ENCODE peak calls at places on chromosomes 16 and 17, in six cellular contexts. B, O, Z, K, C and L are unnamed samples.

GRCh38 chr16:23424292-23424958 is 28.6 kb downstream of the COG7 start:
- DNase-seq in B (no peak), O (no peak), Z (no peak), K (peak), C (no peak), L (peak)

GRCh38 chr17:70369296-70369855 is 200.0 kb downstream of the KCNJ2 start:
- DNase-seq in B (no peak), O (no peak), Z (no peak), K (peak), C (no peak), L (no peak)

GRCh38 chr16:84419730-84420129 is 51.4 kb downstream of the ATP2C2 start:
- DNase-seq in B (no peak), O (no peak), Z (no peak), K (no peak), C (no peak), L (no peak)

GRCh38 chr16:53022374-53022773 is 30.3 kb downstream of the CHD9NB start:
- DNase-seq in B (no peak), O (peak), Z (no peak), K (peak), C (no peak), L (no peak)

GRCh38 chr16:15900357-15900756 is 12.0 kb upstream of the CEP20 start:
- DNase-seq in B (no peak), O (no peak), Z (no peak), K (no peak), C (no peak), L (no peak)

GRCh38 chr17:2704890-2705248 is 6.7 kb downstream of the CLUH start:
- DNase-seq in B (no peak), O (no peak), Z (no peak), K (no peak), C (no peak), L (no peak)

GRCh38 chr16:9107025-9107970 is 15.9 kb downstream of the HAPSTR1 start:
- DNase-seq in B (no peak), O (no peak), Z (no peak), K (no peak), C (no peak), L (no peak)

GRCh38 chr17:11730747-11731146 is 132.5 kb downstream of the DNAH9 start:
- DNase-seq in B (no peak), O (no peak), Z (no peak), K (no peak), C (no peak), L (no peak)

GRCh38 chr17:8221663-8222379 is 11.4 kb upstream of the AURKB start:
- DNase-seq in B (peak), O (peak), Z (peak), K (peak), C (peak), L (no peak)

GRCh38 chr17:7124923-7125322 is 10.3 kb upstream of the ASGR2 start:
- DNase-seq in B (no peak), O (no peak), Z (no peak), K (no peak), C (no peak), L (no peak)

GRCh38 chr17:8503807-8504206 is 68.1 kb downstream of the NDEL1 start:
- DNase-seq in B (no peak), O (no peak), Z (no peak), K (no peak), C (no peak), L (no peak)

GRCh38 chr17:73588291-73589095 is 55.8 kb downstream of the SDK2 start:
- DNase-seq in B (no peak), O (no peak), Z (no peak), K (no peak), C (no peak), L (no peak)

GRCh38 chr17:76547183-76547641 is 7.4 kb downstream of the PRCD start:
- DNase-seq in B (no peak), O (peak), Z (peak), K (peak), C (peak), L (no peak)

GRCh38 chr17:4220655-4221054 is 43.1 kb downstream of the ANKFY1 start:
- DNase-seq in B (no peak), O (no peak), Z (no peak), K (no peak), C (no peak), L (no peak)

GRCh38 chr17:17884281-17885028 is 47.7 kb upstream of the SREBF1 start:
- DNase-seq in B (no peak), O (no peak), Z (no peak), K (no peak), C (no peak), L (no peak)

GRCh38 chr16:89022051-89022836 is 45.2 kb upstream of the CBFA2T3 start:
- DNase-seq in B (no peak), O (no peak), Z (no peak), K (no peak), C (no peak), L (no peak)

GRCh38 chr17:75645501-75645888 is 12.3 kb downstream of the SMIM5 start:
- DNase-seq in B (no peak), O (no peak), Z (no peak), K (peak), C (no peak), L (peak)

GRCh38 chr17:1001640-1002411 is 4.9 kb downstream of the TIMM22 start:
- DNase-seq in B (no peak), O (no peak), Z (no peak), K (no peak), C (no peak), L (no peak)

GRCh38 chr17:71398706-71399620 is 721.9 kb upstream of the SOX9 start:
- DNase-seq in B (no peak), O (no peak), Z (no peak), K (no peak), C (no peak), L (no peak)

GRCh38 chr17:64326420-64327054 is 63.5 kb upstream of the TEX2 start:
- DNase-seq in B (no peak), O (peak), Z (no peak), K (peak), C (peak), L (no peak)

GRCh38 chr16:4777339-4778049 is 10.5 kb upstream of the ZNF500 start:
- DNase-seq in B (no peak), O (no peak), Z (no peak), K (no peak), C (no peak), L (no peak)

GRCh38 chr17:17321356-17322025 is 18.3 kb downstream of the NT5M start:
- DNase-seq in B (no peak), O (no peak), Z (no peak), K (no peak), C (no peak), L (no peak)

GRCh38 chr16:79171504-79172240 is 428.9 kb downstream of the MAF start:
- DNase-seq in B (no peak), O (no peak), Z (no peak), K (no peak), C (no peak), L (no peak)

GRCh38 chr16:3004781-3005284 is 7.9 kb upstream of the CLDN9 start:
- DNase-seq in B (no peak), O (peak), Z (no peak), K (peak), C (no peak), L (no peak)

GRCh38 chr17:29111816-29112499 is 68.2 kb downstream of the MYO18A start:
- DNase-seq in B (no peak), O (peak), Z (peak), K (peak), C (peak), L (peak)

GRCh38 chr17:47895856-47896671 is at the start of gene SP2:
- DNase-seq in B (peak), O (peak), Z (peak), K (peak), C (peak), L (peak)

GRCh38 chr17:66984730-66985129 is 20.2 kb downstream of the CACNG4 start:
- DNase-seq in B (no peak), O (no peak), Z (no peak), K (no peak), C (no peak), L (no peak)

GRCh38 chr17:28667870-28668269 is 5.9 kb downstream of the SUPT6H start:
- DNase-seq in B (no peak), O (no peak), Z (no peak), K (no peak), C (no peak), L (no peak)

GRCh38 chr16:30104492-30104891 is 8.5 kb upstream of the YPEL3 start:
- DNase-seq in B (no peak), O (no peak), Z (no peak), K (peak), C (no peak), L (no peak)

GRCh38 chr17:45812102-45812501 is 28.0 kb downstream of the CRHR1 start:
- DNase-seq in B (no peak), O (no peak), Z (no peak), K (peak), C (no peak), L (no peak)

GRCh38 chr17:13099906-13100305 is 82.1 kb upstream of the ELAC2 start:
- DNase-seq in B (no peak), O (no peak), Z (no peak), K (no peak), C (no peak), L (no peak)

GRCh38 chr16:65392831-65393565 is 271.1 kb upstream of the CDH11 start:
- DNase-seq in B (no peak), O (no peak), Z (no peak), K (peak), C (no peak), L (no peak)

GRCh38 chr17:27546624-27547300 is 84.2 kb upstream of the LGALS9 start:
- DNase-seq in B (peak), O (no peak), Z (no peak), K (no peak), C (no peak), L (no peak)

GRCh38 chr17:76512366-76513305 is 11.4 kb upstream of the RHBDF2 start:
- DNase-seq in B (no peak), O (no peak), Z (no peak), K (no peak), C (no peak), L (no peak)

GRCh38 chr16:9557266-9557665 is 465.8 kb downstream of the HAPSTR1 start:
- DNase-seq in B (peak), O (no peak), Z (no peak), K (no peak), C (no peak), L (no peak)

GRCh38 chr16:83939266-83939856 is 13.7 kb upstream of the OSGIN1 start:
- DNase-seq in B (no peak), O (peak), Z (no peak), K (no peak), C (no peak), L (no peak)

GRCh38 chr17:21008992-21009671 is 33.7 kb downstream of the USP22 start:
- DNase-seq in B (no peak), O (no peak), Z (no peak), K (no peak), C (no peak), L (no peak)
- H3K27ac ChIP-seq in B (no peak), O (no peak), Z (no peak), K (no peak), C (no peak), L (no peak)

GRCh38 chr17:82023447-82024241 is 539 bp downstream of the LRRC45 start:
- DNase-seq in B (no peak), O (peak), Z (no peak), K (no peak), C (no peak), L (no peak)
- H3K27ac ChIP-seq in B (peak), O (peak), Z (no peak), K (no peak), C (no peak), L (no peak)

GRCh38 chr17:40516581-40517285 is 15.3 kb upstream of the TNS4 start:
- DNase-seq in B (peak), O (peak), Z (peak), K (peak), C (no peak), L (no peak)
- H3K27ac ChIP-seq in B (peak), O (no peak), Z (no peak), K (peak), C (no peak), L (peak)

DNA sequence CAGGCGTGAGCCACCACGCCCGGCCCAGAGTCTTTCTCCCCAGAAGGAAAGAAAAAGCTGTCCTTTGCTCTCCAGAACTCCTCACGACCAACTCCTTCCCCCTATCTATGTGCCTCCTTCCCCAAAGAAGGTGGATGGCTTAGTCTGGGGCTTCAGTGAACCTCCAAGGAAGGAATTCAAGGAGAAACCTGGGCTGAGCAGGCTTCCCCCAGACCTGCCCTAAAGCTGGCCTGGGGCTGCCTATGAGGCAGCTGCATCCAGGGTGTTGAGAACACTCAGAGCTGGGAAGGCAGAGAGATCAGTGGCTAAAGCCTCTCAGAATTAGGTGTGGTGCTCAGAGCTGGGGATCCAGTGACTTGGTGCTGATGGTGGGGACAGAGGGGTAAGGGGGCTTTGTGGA is 3.8 kb downstream of the ACSF2 start:
- DNase-seq in B (no peak), O (no peak), Z (no peak), K (no peak), C (no peak), L (no peak)
- H3K27ac ChIP-seq in B (no peak), O (no peak), Z (no peak), K (no peak), C (no peak), L (peak)

DNA sequence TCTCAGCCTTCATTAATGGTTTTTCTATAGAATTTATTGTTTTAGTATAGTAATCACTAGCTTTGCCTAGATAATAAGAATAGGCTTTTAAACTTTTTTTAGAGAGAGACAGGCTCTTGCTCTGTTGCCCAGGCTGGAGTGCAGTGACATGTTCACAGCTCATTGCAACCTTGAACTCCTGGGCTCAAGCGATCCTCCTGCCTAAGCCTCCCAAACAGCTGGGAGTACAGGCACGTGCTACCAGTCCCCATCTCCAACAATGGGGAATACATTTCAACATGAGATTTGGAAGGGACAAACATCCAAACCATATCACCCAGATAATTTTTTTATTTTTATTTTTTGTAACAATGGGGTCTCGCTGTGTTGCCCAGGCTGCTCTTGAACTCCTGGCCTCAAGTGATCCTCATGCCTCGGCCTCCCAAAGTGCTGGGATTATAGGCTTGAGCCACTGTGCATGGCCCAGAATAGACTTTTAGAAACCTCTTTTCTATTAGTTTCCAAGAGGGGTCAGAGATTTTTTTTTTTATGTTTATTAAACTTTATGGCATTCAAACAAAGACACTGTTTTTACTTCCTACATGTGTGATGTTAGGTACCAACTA is 7.3 kb downstream of the NACA2 start:
- DNase-seq in B (no peak), O (no peak), Z (no peak), K (no peak), C (no peak), L (no peak)
- H3K27ac ChIP-seq in B (no peak), O (no peak), Z (no peak), K (no peak), C (no peak), L (no peak)

GRCh38 chr17:50534979-50535326 is 2.4 kb downstream of the EPN3 start:
- DNase-seq in B (no peak), O (no peak), Z (no peak), K (no peak), C (no peak), L (no peak)
- H3K27ac ChIP-seq in B (no peak), O (no peak), Z (no peak), K (peak), C (peak), L (peak)

GRCh38 chr16:27234603-27235002 is 31.3 kb downstream of the KDM8 start:
- DNase-seq in B (no peak), O (no peak), Z (no peak), K (no peak), C (no peak), L (no peak)
- H3K27ac ChIP-seq in B (no peak), O (no peak), Z (peak), K (no peak), C (peak), L (peak)